ENCODE peak calls at places on chromosomes 7 and 10, in nine cellular contexts. C is T-helper 2 cell, W is AG08396, I is epithelial cell of prostate, H is AG10803, E is EL, Y is heart right ventricle, G is HCEC 1CT, K is SJSA1. S is an unnamed sample.

GRCh38 chr10:96153065-96153464 is 23.0 kb downstream of the ZNF518A start:
- DNase-seq in Y (no peak), E (peak; percentile 5), W (no peak), C (no peak), I (no peak), G (no peak), K (no peak), H (no peak), S (peak; percentile 2)

GRCh38 chr7:157543791-157544190 is 207.0 kb downstream of the DNAJB6 start:
- DNase-seq in E (no peak), I (no peak), G (no peak), K (no peak), H (no peak), C (no peak), W (no peak), Y (no peak), S (no peak)

GRCh38 chr10:119421887-119422684 is 120.4 kb downstream of the RGS10 start:
- DNase-seq in C (no peak), G (no peak), E (peak; percentile 39), K (no peak), I (no peak), Y (peak; percentile 56), H (peak; percentile 80), W (peak; percentile 61), S (peak; percentile 57)

GRCh38 chr10:104449402-104449801 is 95.8 kb downstream of the CFAP58 start:
- DNase-seq in K (no peak), W (no peak), I (no peak), E (peak; percentile 79), Y (no peak), C (no peak), H (peak; percentile 56), G (peak; percentile 65), S (peak; percentile 37)

GRCh38 chr7:26449175-26450165 is 157.8 kb downstream of the SNX10 start:
- DNase-seq in K (no peak), C (no peak), H (peak; percentile 62), W (no peak), I (peak; percentile 34), Y (no peak), G (peak; percentile 36), E (peak; percentile 52), S (peak; percentile 15)

GRCh38 chr7:99024066-99024465 is 119.8 kb downstream of the SMURF1 start:
- DNase-seq in G (no peak), E (no peak), H (peak; percentile 90), Y (no peak), I (no peak), K (no peak), W (no peak), C (no peak), S (no peak)

GRCh38 chr7:129493555-129493954 is 8.8 kb upstream of the SMKR1 start:
- DNase-seq in W (no peak), C (no peak), I (no peak), G (peak; percentile 25), E (no peak), K (no peak), H (peak; percentile 12), Y (no peak), S (peak; percentile 33)

GRCh38 chr7:42097756-42098155 is 139.3 kb downstream of the GLI3 start:
- DNase-seq in K (no peak), G (peak; percentile 97), H (peak; percentile 88), W (no peak), I (peak; percentile 92), C (no peak), Y (no peak), E (peak; percentile 85), S (peak; percentile 89)

GRCh38 chr7:81501220-81501619 is 268.6 kb downstream of the HGF start:
- DNase-seq in Y (no peak), G (peak; percentile 63), E (peak; percentile 25), H (peak; percentile 35), C (no peak), I (no peak), K (no peak), W (peak; percentile 20), S (peak; percentile 81)

GRCh38 chr7:3722396-3722846 is 421.4 kb downstream of the SDK1 start:
- DNase-seq in C (no peak), G (no peak), K (no peak), H (no peak), W (no peak), E (no peak), Y (no peak), I (no peak), S (peak; percentile 2)

GRCh38 chr7:151132461-151133205 is 34.9 kb downstream of the GBX1 start:
- DNase-seq in W (no peak), I (no peak), K (no peak), E (no peak), H (no peak), Y (peak; percentile 5), C (no peak), G (no peak), S (no peak)

GRCh38 chr7:130908345-130909160 is 174.5 kb upstream of the KLF14 start:
- DNase-seq in C (no peak), Y (no peak), E (peak; percentile 57), K (no peak), G (peak; percentile 63), H (no peak), I (no peak), W (no peak), S (peak; percentile 49)

GRCh38 chr7:15977663-15978062 is 291.2 kb upstream of the MEOX2 start:
- DNase-seq in G (peak; percentile 82), Y (no peak), K (no peak), W (peak; percentile 12), E (peak; percentile 55), I (no peak), H (peak; percentile 71), C (no peak), S (peak; percentile 63)

GRCh38 chr10:128125416-128125943 is 743 bp downstream of the MKI67 start:
- DNase-seq in I (no peak), H (no peak), K (no peak), G (no peak), W (peak; percentile 29), C (no peak), E (no peak), Y (no peak), S (no peak)

GRCh38 chr10:36366843-36367242 is 724.7 kb upstream of the FZD8 start:
- DNase-seq in Y (no peak), C (no peak), G (no peak), K (no peak), I (no peak), E (no peak), H (no peak), W (no peak), S (no peak)

GRCh38 chr7:158275711-158276413 is 311.8 kb downstream of the PTPRN2 start:
- DNase-seq in G (no peak), H (no peak), I (no peak), W (no peak), Y (no peak), C (no peak), K (peak; percentile 28), E (no peak), S (no peak)

GRCh38 chr10:1411956-1412355 is 325.4 kb downstream of the ADARB2 start:
- DNase-seq in W (no peak), I (no peak), C (no peak), K (peak; percentile 25), Y (no peak), H (no peak), E (no peak), G (no peak), S (no peak)

GRCh38 chr10:504806-505205 is 184.7 kb downstream of the DIP2C start:
- DNase-seq in E (no peak), I (no peak), C (no peak), K (no peak), G (no peak), Y (no peak), W (no peak), H (no peak), S (no peak)

GRCh38 chr10:77574436-77574835 is 63.2 kb downstream of the KCNMA1 start:
- DNase-seq in W (no peak), C (no peak), I (no peak), H (no peak), Y (no peak), K (no peak), G (no peak), E (no peak), S (no peak)

GRCh38 chr10:122042836-122043235 is 53.9 kb downstream of the TACC2 start:
- DNase-seq in H (no peak), K (no peak), W (no peak), C (no peak), E (no peak), G (no peak), I (no peak), Y (no peak), S (no peak)

GRCh38 chr7:6156734-6157133 is 115.7 kb downstream of the CYTH3 start:
- DNase-seq in G (no peak), C (no peak), E (no peak), Y (no peak), K (no peak), H (no peak), I (no peak), W (no peak), S (no peak)

GRCh38 chr10:75304740-75305380 is 69.1 kb upstream of the COMTD1 start:
- DNase-seq in K (no peak), I (no peak), C (no peak), H (no peak), G (no peak), E (peak; percentile 11), W (no peak), Y (no peak), S (peak; percentile 88)

GRCh38 chr10:131126321-131127121 is 185.0 kb downstream of the TCERG1L start:
- DNase-seq in H (no peak), G (no peak), E (no peak), C (no peak), Y (no peak), K (no peak), W (no peak), I (no peak), S (no peak)

GRCh38 chr7:91347288-91347687 is 83.1 kb downstream of the FZD1 start:
- DNase-seq in H (no peak), G (no peak), K (no peak), E (no peak), I (no peak), Y (no peak), C (no peak), W (no peak), S (peak; percentile 2)

GRCh38 chr7:139583826-139584553 is 60.5 kb downstream of the CLEC2L start:
- DNase-seq in I (no peak), W (no peak), E (no peak), Y (no peak), G (no peak), C (no peak), K (peak; percentile 32), H (no peak), S (no peak)

GRCh38 chr10:98135222-98135899 is 904 bp downstream of the R3HCC1L start:
- DNase-seq in H (peak; percentile 21), W (no peak), K (no peak), Y (no peak), I (no peak), G (peak; percentile 39), E (no peak), C (no peak), S (no peak)

GRCh38 chr7:43872401-43873165 is 3.3 kb upstream of the MRPS24 start:
- DNase-seq in K (peak; percentile 59), C (no peak), H (peak; percentile 73), Y (no peak), W (peak; percentile 78), I (peak; percentile 54), G (peak; percentile 92), E (peak; percentile 90), S (peak; percentile 92)

GRCh38 chr7:129530881-129531391 is 28.6 kb downstream of the SMKR1 start:
- DNase-seq in K (no peak), G (peak; percentile 84), W (no peak), H (peak; percentile 82), Y (no peak), C (peak; percentile 26), I (peak; percentile 64), E (peak; percentile 70), S (peak; percentile 80)

GRCh38 chr7:73778801-73779389 is 8.8 kb upstream of the CLDN3 start:
- DNase-seq in H (no peak), C (no peak), Y (no peak), G (no peak), I (no peak), K (no peak), W (no peak), E (no peak), S (no peak)

GRCh38 chr10:76983624-76984023 is 654.0 kb downstream of the KCNMA1 start:
- DNase-seq in C (no peak), H (no peak), E (no peak), I (no peak), K (no peak), G (no peak), W (no peak), Y (no peak), S (no peak)

GRCh38 chr10:44418637-44419036 is 33.7 kb upstream of the CXCL12 start:
- DNase-seq in W (no peak), C (no peak), I (no peak), Y (no peak), G (no peak), E (no peak), H (no peak), K (peak; percentile 24), S (no peak)

S was measured in IMR-90.